ENCODE peak calls at places on chromosomes 7 and 10, in four cellular contexts. R is H9, T is cardiac muscle cell, I is GM23248. F is an unnamed sample. For H3K9me3 and H3K27me3, the result is how much of the 10 kb centered on the place peaks cover.

GRCh38 chr7:120990468-120991118 is 2.1 kb downstream of the CPED1 start:
- DNase-seq in T (no peak), R (no peak), I (peak), F (no peak)

GRCh38 chr10:61588770-61589211 is 73.9 kb upstream of the CABCOCO1 start:
- DNase-seq in R (no peak), I (no peak), T (no peak), F (peak)

GRCh38 chr7:29885626-29886025 is 79.3 kb downstream of the WIPF3 start:
- DNase-seq in R (no peak), I (no peak), T (no peak), F (no peak)

GRCh38 chr7:107103369-107103768 is 58.9 kb downstream of the PRKAR2B start:
- DNase-seq in T (no peak), R (no peak), I (no peak), F (peak)

GRCh38 chr7:17501461-17502208 is 203.2 kb downstream of the AHR start:
- DNase-seq in I (peak), T (no peak), R (no peak), F (no peak)

GRCh38 chr7:15057272-15057671 is 154.7 kb upstream of the DGKB start:
- DNase-seq in R (no peak), I (no peak), T (no peak), F (no peak)

GRCh38 chr10:70418229-70418628 is 14.3 kb downstream of the EIF4EBP2 start:
- DNase-seq in T (no peak), R (no peak), I (peak), F (peak)

GRCh38 chr10:126939706-126940105 is 34.5 kb downstream of the DOCK1 start:
- DNase-seq in I (no peak), R (no peak), T (no peak), F (no peak)

GRCh38 chr7:50921114-50921513 is 138.4 kb upstream of the GRB10 start:
- DNase-seq in T (no peak), I (no peak), R (no peak), F (peak)

GRCh38 chr7:33563010-33563409 is 342.3 kb upstream of the BMPER start:
- DNase-seq in T (no peak), I (no peak), R (no peak), F (no peak)

GRCh38 chr7:149397470-149397869 is 63.4 kb downstream of the ZNF777 start:
- DNase-seq in T (no peak), R (no peak), I (no peak), F (no peak)

GRCh38 chr10:127736915-127737562 is at the start of gene FOXI2:
- DNase-seq in R (peak), T (peak), I (no peak), F (no peak)

GRCh38 chr7:23893172-23893941 is 183.3 kb downstream of the STK31 start:
- DNase-seq in I (peak), T (no peak), R (no peak), F (peak)

GRCh38 chr7:45001138-45001694 is 1.2 kb downstream of the CCM2 start:
- DNase-seq in I (peak), R (peak), T (no peak), F (peak)

GRCh38 chr7:39673868-39674267 is 50.5 kb downstream of the RALA start:
- DNase-seq in T (no peak), R (no peak), I (no peak), F (no peak)

GRCh38 chr7:18548569-18548968 is 53.0 kb downstream of the HDAC9 start:
- DNase-seq in T (no peak), I (no peak), R (no peak), F (peak)

GRCh38 chr10:3828404-3829192 is 43.6 kb upstream of the KLF6 start:
- DNase-seq in R (no peak), I (peak), T (no peak), F (peak)

GRCh38 chr7:87944547-87944946 is 10.5 kb downstream of the ADAM22 start:
- DNase-seq in R (no peak), T (no peak), I (no peak), F (no peak)

GRCh38 chr7:85111761-85112160 is 75.1 kb downstream of the SEMA3D start:
- DNase-seq in T (no peak), I (peak), R (no peak), F (no peak)

GRCh38 chr7:94129443-94130140 is 125.4 kb upstream of the BET1 start:
- DNase-seq in R (no peak), T (no peak), I (peak), F (peak)

GRCh38 chr7:106344206-106344605 is 59.4 kb upstream of the NAMPT start:
- DNase-seq in R (no peak), I (no peak), T (no peak), F (no peak)

GRCh38 chr7:7816084-7816483 is 97.7 kb upstream of the RPA3 start:
- DNase-seq in I (no peak), R (no peak), T (no peak), F (no peak)

GRCh38 chr7:52184006-52184703 is 851.3 kb upstream of the POM121L12 start:
- DNase-seq in T (no peak), I (no peak), R (no peak), F (no peak)

GRCh38 chr10:36880898-36881297 is 244.5 kb upstream of the ANKRD30A start:
- DNase-seq in R (no peak), T (peak), I (peak), F (peak)

GRCh38 chr10:49281461-49281860 is 17.5 kb upstream of the C10orf71 start:
- DNase-seq in R (peak), T (no peak), I (no peak), F (no peak)

GRCh38 chr7:101816499-101817030 is 861 bp upstream of the CUX1 start:
- DNase-seq in T (peak), I (peak), R (no peak), F (peak)

GRCh38 chr10:129959544-129960492 is 4.3 kb downstream of the EBF3 start:
- DNase-seq in R (no peak), T (peak), I (no peak), F (no peak)

GRCh38 chr7:24825315-24825917 is 68.2 kb upstream of the GSDME start:
- DNase-seq in T (no peak), R (no peak), I (peak), F (peak)

GRCh38 chr7:157994319-157994718 is 593.3 kb downstream of the PTPRN2 start:
- DNase-seq in T (no peak), I (no peak), R (no peak), F (no peak)

GRCh38 chr7:28165221-28165807 is 15.3 kb downstream of the JAZF1 start:
- DNase-seq in T (no peak), R (no peak), I (peak), F (no peak)

GRCh38 chr10:30857803-30858202 is 173.9 kb downstream of the ZNF438 start:
- DNase-seq in I (peak), T (no peak), R (no peak), F (no peak)

GRCh38 chr7:135790371-135790977 is 41.9 kb upstream of the FAM180A start:
- DNase-seq in I (peak), T (no peak), R (no peak), F (no peak)

GRCh38 chr7:4849390-4849789 is 12.4 kb downstream of the PAPOLB start:
- DNase-seq in T (peak), I (peak), R (no peak), F (peak)

GRCh38 chr10:112721080-112721698 is 228.9 kb upstream of the TCF7L2 start:
- DNase-seq in R (no peak), I (peak), T (peak), F (peak)

GRCh38 chr10:93398528-93398927 is 83.6 kb downstream of the MYOF start:
- DNase-seq in T (no peak), R (no peak), I (no peak), F (no peak)

GRCh38 chr10:93390691-93391090 is 91.4 kb downstream of the MYOF start:
- DNase-seq in T (no peak), I (peak), R (no peak), F (no peak)

GRCh38 chr10:93397020-93397419 is 85.1 kb downstream of the MYOF start:
- DNase-seq in R (no peak), I (no peak), T (no peak), F (no peak)

GRCh38 chr10:93392111-93392510 is 90.0 kb downstream of the MYOF start:
- DNase-seq in R (no peak), T (no peak), I (no peak), F (no peak)

GRCh38 chr10:93393231-93393630 is 88.9 kb downstream of the MYOF start:
- DNase-seq in I (no peak), T (peak), R (no peak), F (no peak)
- H3K27ac ChIP-seq in I (no peak), T (peak), R (no peak), F (no peak)

DNA sequence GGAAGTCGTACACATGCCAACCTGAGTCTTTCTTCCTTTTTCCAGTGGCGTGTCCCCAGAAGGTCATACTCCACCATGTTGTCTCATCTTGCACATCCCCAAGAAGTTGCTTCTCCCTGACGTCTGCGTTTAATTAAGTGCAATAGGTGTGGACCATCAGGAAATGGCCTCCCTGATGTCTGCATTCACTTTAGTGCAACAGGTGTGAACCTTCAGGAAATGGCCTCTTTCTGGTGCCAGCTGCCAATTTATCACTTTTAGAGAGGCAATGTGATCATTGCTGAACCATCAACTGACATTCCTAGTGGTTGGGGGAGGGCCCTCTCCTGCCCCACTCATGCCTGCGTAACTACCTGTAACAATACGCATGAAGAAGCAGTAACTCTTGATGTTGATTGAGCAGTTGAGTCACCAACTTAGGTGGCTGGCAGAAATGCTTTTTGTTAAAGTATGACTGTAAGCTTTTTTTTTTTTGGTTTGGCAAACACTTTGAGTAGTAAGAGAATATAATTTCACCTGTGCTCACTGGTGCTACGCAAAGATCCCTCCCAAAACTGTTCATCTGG is 25.8 kb downstream of the SCIN start:
- DNase-seq in T (no peak), I (no peak), R (no peak), F (peak)
- H3K9me3 ChIP-seq in T (under half), I (under half), R (under half), F (under half)

DNA sequence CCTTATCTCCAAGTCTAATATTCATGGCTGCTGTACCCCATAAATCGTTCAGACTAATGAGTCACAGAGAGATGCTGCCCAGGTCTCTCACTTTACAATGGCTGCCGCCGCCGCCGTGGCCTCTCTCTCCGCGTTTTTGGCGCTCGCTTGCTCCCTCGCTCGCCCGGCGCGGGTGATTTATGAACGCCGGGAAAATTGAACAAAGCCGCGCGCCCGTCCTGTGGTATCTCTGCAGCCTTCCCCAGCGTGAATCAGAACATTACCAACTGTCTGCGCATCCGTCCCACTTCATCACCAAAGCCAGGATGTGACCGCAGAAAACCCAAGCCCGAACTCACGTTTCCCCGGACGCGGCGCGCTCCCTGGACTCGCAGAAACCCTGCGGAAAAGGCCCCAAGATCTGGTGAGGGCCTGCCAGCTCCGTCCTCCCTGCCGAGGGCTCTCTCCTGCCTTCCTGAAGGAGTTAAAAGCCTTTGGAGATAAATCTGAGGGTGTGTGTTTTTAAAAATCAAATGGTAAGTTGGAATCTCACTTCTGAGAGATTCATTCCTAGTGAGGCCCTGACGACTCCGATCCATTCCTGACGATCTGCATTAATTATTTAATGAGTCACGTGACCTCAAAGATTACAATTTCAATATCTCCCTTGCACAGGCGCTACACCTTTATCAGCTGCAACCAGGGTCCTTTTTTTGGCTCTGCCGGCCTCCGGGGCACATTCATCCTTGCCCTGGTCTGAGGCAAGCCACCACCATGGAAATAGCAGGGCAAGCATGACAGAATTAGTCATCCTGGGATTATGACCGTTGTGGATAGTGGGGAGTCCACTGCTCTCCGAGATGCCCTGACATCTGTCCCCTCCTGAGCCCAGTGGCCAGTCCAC is 6.2 kb downstream of the HOXA4 start:
- DNase-seq in I (no peak), R (no peak), T (no peak), F (no peak)
- H3K27me3 ChIP-seq in I (under half), R (half or more), T (half or more), F (under half)

GRCh38 chr7:137304624-137305235 is 38.8 kb downstream of the PTN start:
- DNase-seq in R (no peak), I (no peak), T (no peak), F (no peak)
- H3K27ac ChIP-seq in R (no peak), I (no peak), T (peak), F (no peak)

GRCh38 chr10:57743711-57744110 is 524.0 kb downstream of the IPMK start:
- DNase-seq in R (no peak), T (no peak), I (no peak), F (no peak)

DNA sequence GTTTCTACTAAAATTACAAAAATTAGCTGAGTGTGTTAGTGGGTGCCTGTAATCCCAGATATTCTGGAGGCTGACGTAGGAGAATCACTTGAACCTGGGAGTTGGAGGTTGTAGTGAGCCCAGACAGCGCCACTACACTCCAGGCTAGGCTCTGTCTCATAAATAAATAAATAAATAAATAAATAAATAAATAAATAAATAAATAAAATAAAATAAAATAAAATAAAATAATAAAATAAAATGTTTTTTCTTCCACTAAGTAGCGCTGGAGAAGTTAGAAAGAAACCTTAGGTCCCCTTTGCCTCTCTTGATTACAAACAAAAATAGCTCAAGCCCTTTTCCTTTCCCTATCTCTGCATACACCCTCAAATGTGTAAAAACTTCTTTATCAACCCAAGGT is 525.9 kb downstream of the IPMK start:
- DNase-seq in I (no peak), T (no peak), R (no peak), F (no peak)
- H3K9me3 ChIP-seq in I (under half), T (under half), R (under half), F (under half)

DNA sequence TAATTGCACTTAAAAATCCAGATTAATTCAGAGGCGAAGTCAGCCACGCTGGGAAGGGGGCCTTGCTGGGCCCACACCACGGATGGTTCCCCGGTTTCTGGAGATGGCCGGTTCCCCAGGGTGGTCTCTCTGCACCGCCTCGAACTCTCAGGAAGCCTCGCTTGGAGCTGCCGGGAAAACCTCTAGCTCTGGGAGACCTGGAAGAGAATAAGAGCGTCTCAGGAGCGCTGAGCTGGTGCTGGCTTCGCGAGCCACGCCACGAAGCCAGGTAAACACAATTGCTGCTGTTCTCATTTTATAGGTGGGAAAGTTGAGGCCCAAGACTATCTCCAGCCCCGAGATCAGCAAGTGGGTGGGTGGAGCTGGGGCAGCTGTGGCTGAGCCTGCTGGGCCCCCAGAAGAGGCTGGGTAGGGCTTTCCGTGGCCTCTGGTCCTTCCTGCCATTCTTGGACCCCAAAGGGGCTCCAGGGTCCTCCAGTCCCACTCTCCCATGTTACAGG is 110.4 kb downstream of the MICALL2 start:
- DNase-seq in I (no peak), T (no peak), R (no peak), F (no peak)
- H3K27me3 ChIP-seq in I (under half), T (under half), R (under half), F (under half)

GRCh38 chr7:36613214-36613613 is 111.1 kb downstream of the AOAH start:
- DNase-seq in R (no peak), T (no peak), I (no peak), F (no peak)

GRCh38 chr7:36614954-36615353 is 109.3 kb downstream of the AOAH start:
- DNase-seq in T (no peak), R (no peak), I (no peak), F (no peak)

GRCh38 chr7:36615877-36616276 is 108.4 kb downstream of the AOAH start:
- DNase-seq in R (no peak), T (no peak), I (no peak), F (no peak)

GRCh38 chr7:36607741-36608140 is 116.6 kb downstream of the AOAH start:
- DNase-seq in R (no peak), T (no peak), I (no peak), F (no peak)

DNA sequence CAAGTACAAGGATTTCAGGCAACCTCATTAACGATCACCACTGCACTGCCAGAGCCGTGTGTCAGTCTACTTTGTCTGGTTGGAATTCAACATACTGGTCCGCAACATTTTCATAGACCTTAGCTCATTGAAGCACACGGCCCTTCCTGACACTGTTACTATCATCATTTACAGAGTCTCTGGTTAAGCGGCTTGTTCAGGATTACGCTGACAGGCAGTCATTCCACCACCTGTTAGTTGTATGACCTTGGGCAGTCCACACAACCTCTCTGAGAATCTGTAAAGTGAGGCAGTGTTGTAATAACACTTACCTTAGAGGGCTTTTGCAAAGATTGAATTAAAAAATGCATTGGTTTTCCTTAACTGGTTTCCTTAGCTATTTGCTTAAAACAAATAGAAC is 112.6 kb downstream of the AOAH start:
- DNase-seq in R (no peak), I (no peak), T (no peak), F (no peak)
- H3K27ac ChIP-seq in R (no peak), I (no peak), T (no peak), F (no peak)

DNA sequence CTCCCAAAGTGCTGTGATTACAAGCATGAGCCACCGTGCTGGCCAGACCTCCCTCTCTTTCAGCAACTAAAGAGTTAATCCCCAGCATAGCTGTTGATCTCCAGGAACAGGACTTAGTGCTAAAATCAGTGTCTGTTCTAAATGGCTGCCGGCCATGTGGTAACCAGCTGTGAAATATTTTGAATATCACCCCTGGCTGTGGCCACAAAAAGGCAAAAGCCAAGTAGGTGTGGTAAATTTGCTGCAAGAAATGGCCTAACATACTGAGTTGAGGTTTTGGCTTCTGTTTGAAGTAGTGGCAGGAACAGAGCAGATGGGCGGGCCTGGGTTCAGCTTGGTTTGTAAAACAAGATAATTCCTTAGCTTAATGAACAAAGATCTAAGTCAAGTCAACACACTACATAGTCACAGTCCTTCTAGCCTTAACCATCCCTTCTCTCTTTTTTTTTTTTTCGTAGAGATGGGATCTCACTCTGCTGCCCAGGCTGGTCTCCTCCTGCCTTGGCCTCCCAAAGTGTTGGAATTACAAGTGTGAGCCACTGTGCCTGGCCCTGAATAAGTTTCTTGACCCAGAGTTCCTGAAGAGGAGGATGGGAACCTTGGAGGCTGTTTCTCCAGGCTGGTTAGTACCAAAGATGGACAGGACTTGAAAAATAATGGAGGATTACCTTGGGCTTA is 22.7 kb upstream of the AGFG2 start:
- DNase-seq in T (no peak), R (no peak), I (peak), F (no peak)
- H3K9me3 ChIP-seq in T (under half), R (under half), I (under half), F (under half)

GRCh38 chr10:132489704-132490534 is 47.7 kb upstream of the INPP5A start:
- DNase-seq in R (peak), T (no peak), I (no peak), F (no peak)
- H3K27me3 ChIP-seq in R (under half), T (under half), I (under half), F (under half)

F was measured in PC-3.